ENCODE peak calls at places on chromosomes 4 and X, in nine cellular contexts. N is H7; K is cardiac muscle cell; B is WERI-Rb-1; W is adipocyte; I is HCT116; O is aorta; M is activated CD8-positive, alpha-beta memory T cell treated with anti-CD3 and anti-CD28 coated beads for 48 hours; A is SW480. T is an unnamed sample.
A peak's percentile ranks its signal among the peaks of the same experiment; 100 is the strongest.

GRCh38 chr4:15162465-15163283 is 160.4 kb downstream of the CPEB2 start:
- DNase-seq in M (no peak), W (peak; percentile 71), I (no peak), N (no peak), O (no peak), A (peak; percentile 42), B (no peak), K (peak; percentile 20), T (no peak)

GRCh38 chr4:80489798-80490197 is 154.3 kb downstream of the CFAP299 start:
- DNase-seq in I (no peak), A (no peak), K (no peak), N (no peak), M (no peak), O (no peak), W (no peak), B (no peak), T (no peak)

GRCh38 chrX:6095469-6095868 is 133.2 kb downstream of the NLGN4X start:
- DNase-seq in I (no peak), K (no peak), N (peak; percentile 43), B (peak; percentile 22), M (no peak), W (no peak), O (no peak), A (peak; percentile 0), T (no peak)

GRCh38 chrX:111035256-111035655 is 60.7 kb upstream of the PAK3 start:
- DNase-seq in N (no peak), O (no peak), I (no peak), A (no peak), K (no peak), M (no peak), B (no peak), W (no peak), T (no peak)

GRCh38 chr4:184598753-184599491 is 50.3 kb downstream of the CASP3 start:
- DNase-seq in N (peak; percentile 13), B (no peak), O (no peak), K (peak; percentile 48), W (no peak), I (no peak), M (no peak), A (no peak), T (no peak)

GRCh38 chr4:174120446-174121142 is 162.9 kb downstream of the FBXO8 start:
- DNase-seq in N (peak; percentile 37), W (peak; percentile 90), A (peak; percentile 60), I (peak; percentile 66), K (peak; percentile 67), B (peak; percentile 81), O (peak; percentile 65), M (no peak), T (no peak)

GRCh38 chr4:113747949-113748348 is 13.6 kb downstream of the CAMK2D start:
- DNase-seq in A (no peak), N (no peak), W (no peak), B (no peak), I (no peak), O (no peak), M (no peak), K (no peak), T (no peak)

GRCh38 chr4:135344492-135344891 is 1142.9 kb upstream of the PABPC4L start:
- DNase-seq in O (no peak), N (no peak), B (no peak), I (no peak), K (no peak), M (no peak), W (no peak), A (no peak), T (no peak)

GRCh38 chrX:24148535-24149345 is 789 bp upstream of the ZFX start:
- DNase-seq in M (no peak), N (no peak), A (no peak), W (peak; percentile 67), K (no peak), I (no peak), B (no peak), O (peak; percentile 60), T (no peak)

GRCh38 chr4:26161030-26161824 is 159.6 kb upstream of the RBPJ start:
- DNase-seq in W (no peak), A (peak; percentile 21), N (peak; percentile 60), O (no peak), K (no peak), I (no peak), B (peak; percentile 64), M (no peak), T (no peak)

GRCh38 chr4:168408620-168409019 is 71.7 kb downstream of the DDX60L start:
- DNase-seq in W (peak; percentile 92), N (no peak), M (no peak), A (peak; percentile 28), O (peak; percentile 67), B (no peak), K (peak; percentile 86), I (peak; percentile 27), T (no peak)

GRCh38 chr4:24103434-24104168 is 213.8 kb upstream of the PPARGC1A start:
- DNase-seq in K (peak; percentile 28), W (peak; percentile 8), A (no peak), O (no peak), N (no peak), B (no peak), M (no peak), I (no peak), T (no peak)

GRCh38 chrX:9671998-9672397 is 93.6 kb downstream of the GPR143 start:
- DNase-seq in O (no peak), W (no peak), M (no peak), A (no peak), K (no peak), I (no peak), N (no peak), B (no peak), T (no peak)

GRCh38 chr4:106062452-106062875 is 167.2 kb downstream of the NPNT start:
- DNase-seq in O (no peak), W (peak; percentile 85), M (no peak), N (no peak), A (peak; percentile 45), I (no peak), K (no peak), B (no peak), T (no peak)

GRCh38 chrX:119155416-119156035 is 27.9 kb upstream of the KIAA1210 start:
- DNase-seq in W (no peak), N (no peak), O (no peak), A (peak; percentile 13), I (no peak), M (no peak), B (no peak), K (no peak), T (no peak)

GRCh38 chrX:40476958-40477357 is 103.8 kb upstream of the ATP6AP2 start:
- DNase-seq in A (no peak), M (no peak), W (no peak), K (no peak), N (no peak), I (no peak), B (no peak), O (no peak), T (no peak)

GRCh38 chr4:38071801-38072567 is 111.8 kb downstream of the PTTG2 start:
- DNase-seq in W (peak; percentile 70), A (peak; percentile 10), M (no peak), N (no peak), B (no peak), I (no peak), O (no peak), K (peak; percentile 34), T (peak; percentile 69)

GRCh38 chr4:135277116-135277979 is 1075.8 kb upstream of the PABPC4L start:
- DNase-seq in N (no peak), B (no peak), I (no peak), M (no peak), K (no peak), W (peak; percentile 60), O (no peak), A (no peak), T (no peak)

GRCh38 chr4:137378393-137379290 is 153.7 kb downstream of the PCDH18 start:
- DNase-seq in M (no peak), I (no peak), W (no peak), A (no peak), K (no peak), B (no peak), N (no peak), O (no peak), T (no peak)

GRCh38 chrX:153769158-153769864 is 5.3 kb downstream of the PLXNB3 start:
- DNase-seq in B (peak; percentile 9), A (no peak), M (no peak), W (no peak), I (no peak), K (no peak), N (peak; percentile 63), O (peak; percentile 36), T (no peak)

GRCh38 chrX:151488677-151489076 is 74.8 kb upstream of the PASD1 start:
- DNase-seq in O (no peak), I (peak; percentile 4), B (peak; percentile 27), N (peak; percentile 24), M (no peak), A (peak; percentile 11), K (peak; percentile 2), W (no peak), T (no peak)

GRCh38 chr4:159003420-159004253 is 99.2 kb upstream of the RAPGEF2 start:
- DNase-seq in K (no peak), O (no peak), A (no peak), M (no peak), B (no peak), N (no peak), W (no peak), I (no peak), T (no peak)

GRCh38 chrX:119482497-119483480 is 14.5 kb downstream of the SLC25A5 start:
- DNase-seq in N (peak; percentile 83), O (peak; percentile 77), K (peak; percentile 53), B (no peak), M (peak; percentile 22), I (no peak), W (peak; percentile 58), A (peak; percentile 70), T (peak; percentile 87)

GRCh38 chr4:57109530-57109846 is 697 bp downstream of the IGFBP7 start:
- DNase-seq in N (no peak), M (no peak), K (no peak), A (no peak), B (no peak), W (peak; percentile 51), O (peak; percentile 58), I (no peak), T (no peak)

GRCh38 chr4:26028793-26029511 is 114.9 kb downstream of the SMIM20 start:
- DNase-seq in A (no peak), K (peak; percentile 83), I (no peak), B (peak; percentile 90), N (peak; percentile 89), M (peak; percentile 65), O (peak; percentile 83), W (peak; percentile 74), T (peak; percentile 89)

T was measured in upper lobe of right lung.